ENCODE peak calls at places on chromosomes 2 and 18, in five cellular contexts. B, A, M, S and Z are unnamed samples.

GRCh38 chr2:74862268-74862964 is 28.5 kb downstream of the HK2 start:
- DNase-seq in B (no peak), M (no peak), S (no peak), A (no peak), Z (no peak)

GRCh38 chr2:8049851-8050571 is 631.8 kb upstream of the ID2 start:
- DNase-seq in B (no peak), S (no peak), M (no peak), A (no peak), Z (no peak)

GRCh38 chr2:37344453-37345361 is at the start of gene QPCT:
- DNase-seq in S (peak; percentile 44), A (no peak), M (no peak), B (no peak), Z (peak; percentile 65)

GRCh38 chr2:43899589-43899988 is 60.8 kb downstream of the ABCG8 start:
- DNase-seq in B (no peak), A (no peak), M (no peak), S (peak; percentile 60), Z (no peak)

GRCh38 chr18:54209471-54210180 is 14.8 kb downstream of the MBD2 start:
- DNase-seq in B (no peak), M (no peak), A (no peak), S (peak; percentile 15), Z (peak; percentile 17)

GRCh38 chr2:219477815-219478214 is 20.9 kb upstream of the GMPPA start:
- DNase-seq in M (no peak), A (no peak), B (no peak), S (no peak), Z (no peak)

GRCh38 chr18:64409511-64409910 is 260.6 kb upstream of the LINC00305 start:
- DNase-seq in B (no peak), S (no peak), A (peak; percentile 17), M (no peak), Z (peak; percentile 17)

GRCh38 chr2:86140969-86141392 is 34.9 kb downstream of the PTCD3 start:
- DNase-seq in B (no peak), S (no peak), M (no peak), A (no peak), Z (no peak)

GRCh38 chr18:26909599-26910290 is 44.2 kb upstream of the AQP4 start:
- DNase-seq in B (peak; percentile 41), A (no peak), M (no peak), S (no peak), Z (no peak)

GRCh38 chr18:79911009-79911870 is 40.2 kb downstream of the SLC66A2 start:
- DNase-seq in M (no peak), A (no peak), S (no peak), B (peak; percentile 47), Z (no peak)

GRCh38 chr2:11977766-11978524 is 231.5 kb downstream of the LPIN1 start:
- DNase-seq in M (no peak), S (no peak), B (no peak), A (no peak), Z (no peak)

GRCh38 chr2:229220254-229220653 is 50.8 kb downstream of the PID1 start:
- DNase-seq in A (no peak), B (no peak), M (no peak), S (no peak), Z (no peak)

GRCh38 chr2:27627963-27628766 is 647 bp downstream of the CCDC121 start:
- DNase-seq in A (no peak), S (peak; percentile 96), M (no peak), B (no peak), Z (peak; percentile 96)

GRCh38 chr2:237886702-237887481 is 27.5 kb downstream of the RAMP1 start:
- DNase-seq in B (no peak), M (no peak), S (peak; percentile 80), A (no peak), Z (peak; percentile 55)

GRCh38 chr2:31467426-31467825 is 52.9 kb upstream of the XDH start:
- DNase-seq in A (no peak), S (no peak), M (no peak), B (no peak), Z (no peak)

GRCh38 chr18:47594621-47595086 is 335.8 kb downstream of the SMAD2 start:
- DNase-seq in A (no peak), S (no peak), B (no peak), M (no peak), Z (no peak)

GRCh38 chr2:156434461-156435291 is 1.5 kb upstream of the GPD2 start:
- DNase-seq in M (no peak), B (no peak), A (no peak), S (peak; percentile 32), Z (no peak)

GRCh38 chr2:232347369-232347768 is 31.2 kb upstream of the ALPP start:
- DNase-seq in B (no peak), A (no peak), M (no peak), S (no peak), Z (no peak)

GRCh38 chr2:237913193-237913917 is 53.5 kb upstream of the UBE2F start:
- DNase-seq in S (no peak), M (no peak), B (no peak), A (no peak), Z (no peak)

GRCh38 chr2:177161741-177162440 is 50.7 kb upstream of the HNRNPA3 start:
- DNase-seq in S (peak; percentile 41), M (no peak), B (no peak), A (no peak), Z (peak; percentile 47)

GRCh38 chr2:206379321-206379720 is 64.0 kb upstream of the ADAM23 start:
- DNase-seq in M (no peak), B (no peak), S (no peak), A (no peak), Z (no peak)

GRCh38 chr18:55585586-55586521 is 2.1 kb downstream of the TCF4 start:
- DNase-seq in M (no peak), A (no peak), S (peak; percentile 35), B (peak; percentile 32), Z (peak; percentile 48)

GRCh38 chr18:58858591-58859468 is 5.8 kb upstream of the ZNF532 start:
- DNase-seq in A (no peak), M (no peak), S (no peak), B (no peak), Z (no peak)

GRCh38 chr2:26724004-26724750 is 31.7 kb downstream of the KCNK3 start:
- DNase-seq in B (no peak), A (no peak), M (no peak), S (peak; percentile 80), Z (peak; percentile 72)

GRCh38 chr2:127063701-127064590 is 43.0 kb downstream of the BIN1 start:
- DNase-seq in A (no peak), B (no peak), M (no peak), S (no peak), Z (no peak)

GRCh38 chr2:143357956-143358355 is 228.7 kb downstream of the ARHGAP15 start:
- DNase-seq in M (no peak), B (no peak), S (no peak), A (no peak), Z (no peak)

GRCh38 chr18:54742654-54743053 is 85.6 kb upstream of the RAB27B start:
- DNase-seq in A (no peak), B (no peak), S (peak; percentile 99), M (no peak), Z (peak; percentile 95)

GRCh38 chr18:2686349-2686968 is 30.9 kb downstream of the SMCHD1 start:
- DNase-seq in M (no peak), B (no peak), S (no peak), A (no peak), Z (peak; percentile 21)

DNA sequence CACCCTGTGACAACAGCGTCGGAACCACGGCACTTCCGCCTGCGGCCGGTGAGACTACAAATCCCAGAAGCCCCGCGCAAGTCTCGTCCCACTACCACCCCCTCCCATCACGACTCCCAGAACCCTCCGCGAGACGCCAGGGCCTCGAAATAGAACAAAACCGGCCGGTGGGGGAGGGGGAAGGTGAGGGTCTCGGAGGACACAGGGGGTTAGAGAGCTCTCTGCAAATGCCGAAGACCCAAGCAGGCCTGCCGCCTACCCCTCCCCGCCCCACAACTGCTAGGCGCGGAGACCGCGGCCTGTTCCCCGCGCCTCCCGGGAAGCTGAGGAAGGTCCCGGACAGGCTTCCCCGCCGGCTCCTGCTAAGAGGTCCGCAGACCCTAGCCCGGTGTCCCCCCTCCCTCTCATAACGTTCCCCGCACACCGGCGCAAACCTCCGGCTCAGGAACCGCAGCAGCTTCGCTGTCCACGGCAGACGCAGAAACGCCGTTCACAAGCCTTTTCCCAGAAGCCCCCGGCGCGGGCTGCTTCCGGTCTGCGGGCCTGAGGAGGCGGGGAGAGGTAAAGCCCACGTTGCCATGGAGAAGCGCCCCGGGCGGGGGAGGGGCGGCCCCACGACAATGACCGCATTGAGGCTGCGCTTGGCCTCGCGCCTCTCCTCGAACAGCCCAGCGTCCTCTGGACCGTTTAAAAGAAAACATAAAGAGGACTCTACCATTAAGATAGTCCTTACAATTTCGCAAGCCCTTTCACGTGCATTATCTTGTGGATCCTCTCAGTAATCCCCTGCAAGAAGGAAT is at the start of gene ZNF24:
- DNase-seq in B (peak; percentile 93), S (peak; percentile 87), A (peak; percentile 85), M (peak; percentile 94), Z (peak; percentile 97)
- H3K4me1 ChIP-seq in B (peaks cover 3% of the 10 kb centered on the region), S (peaks cover 2% of the 10 kb centered on the region), A (peaks cover 16% of the 10 kb centered on the region), M (peaks cover 5% of the 10 kb centered on the region), Z (peaks cover 2% of the 10 kb centered on the region)

DNA sequence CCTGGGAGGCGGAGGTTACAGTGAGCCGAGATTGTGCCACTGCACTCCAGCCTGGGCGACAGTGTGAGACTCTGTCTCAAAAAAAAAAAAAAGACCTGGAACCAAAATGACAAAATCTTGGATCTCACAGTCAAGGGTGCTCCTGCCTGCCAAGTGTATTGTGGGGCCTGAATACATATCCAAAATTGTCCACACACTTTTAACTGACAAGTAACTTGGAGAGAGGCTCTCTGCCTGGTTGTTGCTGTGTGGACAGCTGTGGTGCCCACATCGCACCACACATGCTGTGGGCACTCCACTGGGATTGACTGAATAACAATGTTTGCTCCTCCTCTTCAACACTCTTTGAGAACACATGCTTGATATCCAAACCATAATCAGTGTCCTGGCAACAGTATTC is 117.6 kb upstream of the REV1 start:
- DNase-seq in S (no peak), A (no peak), M (no peak), B (no peak), Z (no peak)
- H3K14ac ChIP-seq in S (peak overlapping the region; percentile 50), A (no peak overlapping the region), M (no peak overlapping the region), B (no peak overlapping the region), Z (no peak overlapping the region)

DNA sequence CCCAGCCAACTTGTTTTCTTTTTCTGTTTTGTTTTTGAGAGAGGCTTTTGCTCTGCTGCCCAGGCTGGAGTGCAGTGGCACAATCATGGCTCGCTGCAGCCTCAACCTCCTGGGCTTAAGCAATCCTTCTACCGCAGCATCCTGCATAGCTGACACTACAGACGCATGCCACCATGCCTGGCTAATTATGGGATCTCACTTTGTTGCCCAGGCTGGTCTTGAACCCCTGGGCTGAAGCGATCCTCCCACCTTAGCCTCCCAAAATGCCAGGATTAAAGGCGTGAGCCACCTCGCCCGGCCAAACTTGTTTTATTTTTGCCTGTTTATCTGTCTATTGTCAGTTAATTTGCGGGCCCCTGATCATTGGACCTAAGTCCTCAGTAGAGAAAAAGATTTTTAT is 61.6 kb upstream of the MSH6 start:
- DNase-seq in M (no peak), B (no peak), S (no peak), A (peak; percentile 33), Z (no peak)
- H3K4me1 ChIP-seq in M (no peaks in the 10 kb centered on the region), B (no peaks in the 10 kb centered on the region), S (no peaks in the 10 kb centered on the region), A (no peaks in the 10 kb centered on the region), Z (peaks cover 5% of the 10 kb centered on the region)

GRCh38 chr18:5894613-5895299 is 566 bp downstream of the TMEM200C start:
- DNase-seq in S (peak; percentile 18), A (peak; percentile 24), B (peak; percentile 55), M (peak; percentile 77), Z (no peak)
- H3K14ac ChIP-seq in S (peak overlapping the region; percentile 66), A (no peak overlapping the region), B (peak overlapping the region; percentile 76), M (no peak overlapping the region), Z (no peak overlapping the region)

DNA sequence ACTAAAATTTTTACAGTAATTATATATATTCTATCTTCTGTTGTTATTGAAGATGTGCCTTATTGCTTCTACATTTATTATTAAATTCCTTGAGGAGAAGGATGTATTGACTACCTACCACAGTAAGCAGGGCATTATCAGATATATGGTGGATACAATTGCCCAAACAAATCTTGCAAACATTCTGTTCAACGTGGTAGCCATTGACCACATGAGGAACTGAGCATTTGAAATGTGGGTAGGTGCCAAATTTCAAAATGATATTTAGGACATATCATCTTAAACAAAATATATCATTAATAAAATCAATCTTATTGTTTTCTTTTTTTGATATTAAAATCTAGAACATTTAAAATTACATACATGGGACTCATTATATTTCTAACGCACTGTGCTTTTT is 11.1 kb downstream of the SCN3A start:
- DNase-seq in M (no peak), A (no peak), S (no peak), B (no peak), Z (no peak)
- H3K4me1 ChIP-seq in M (no peaks in the 10 kb centered on the region), A (no peaks in the 10 kb centered on the region), S (no peaks in the 10 kb centered on the region), B (no peaks in the 10 kb centered on the region), Z (peaks cover 2% of the 10 kb centered on the region)